ENCODE peak calls at places on chromosomes 2 and 18, in nine cellular contexts. H is BE2C, J is uterus, S is fibroblast of lung, Y is AG10803, W is mesothelial cell of epicardium, O is heart right ventricle, V is AG04450, T is body of pancreas. A is an unnamed sample.
A peak's percentile ranks its signal among the peaks of the same experiment; 100 is the strongest.

GRCh38 chr2:120109186-120110061 is 96.5 kb downstream of the EPB41L5 start:
- DNase-seq in W (no peak), J (no peak), T (no peak), V (no peak), Y (peak; percentile 29), S (peak; percentile 65), O (peak; percentile 6), H (no peak), A (no peak)

GRCh38 chr18:78751664-78752063 is 228.0 kb upstream of the SALL3 start:
- DNase-seq in V (no peak), H (no peak), T (no peak), Y (no peak), W (no peak), O (no peak), S (no peak), J (no peak), A (peak; percentile 51)

GRCh38 chr2:62412347-62412742 is 93.7 kb downstream of the TMEM17 start:
- DNase-seq in Y (no peak), W (no peak), V (no peak), H (no peak), S (peak; percentile 4), J (no peak), O (no peak), T (no peak), A (no peak)

GRCh38 chr2:189548686-189549439 is 31.7 kb downstream of the SLC40A1 start:
- DNase-seq in T (no peak), J (no peak), O (no peak), S (peak; percentile 30), H (no peak), V (no peak), W (no peak), Y (peak; percentile 41), A (no peak)

GRCh38 chr2:234451852-234452625 is 44.8 kb downstream of the ARL4C start:
- DNase-seq in J (no peak), S (peak; percentile 93), V (peak; percentile 87), T (no peak), H (no peak), O (no peak), Y (peak; percentile 92), W (no peak), A (no peak)

GRCh38 chr2:20016346-20016745 is 3.9 kb upstream of the MATN3 start:
- DNase-seq in O (no peak), Y (no peak), J (no peak), H (no peak), S (no peak), W (no peak), V (no peak), T (no peak), A (no peak)

GRCh38 chr2:54161660-54162059 is 46.2 kb downstream of the ACYP2 start:
- DNase-seq in V (no peak), W (no peak), Y (no peak), J (no peak), H (no peak), S (peak; percentile 36), T (no peak), O (no peak), A (no peak)

GRCh38 chr2:235518317-235519090 is 24.7 kb downstream of the AGAP1 start:
- DNase-seq in W (no peak), S (peak; percentile 21), V (no peak), T (no peak), O (no peak), H (no peak), Y (no peak), J (peak; percentile 22), A (no peak)

GRCh38 chr2:69755862-69756467 is 14.0 kb downstream of the ANXA4 start:
- DNase-seq in J (no peak), Y (peak; percentile 69), S (peak; percentile 75), W (no peak), V (no peak), T (no peak), O (no peak), H (no peak), A (peak; percentile 85)

GRCh38 chr2:61670591-61671503 is 132.7 kb upstream of the XPO1 start:
- DNase-seq in W (no peak), T (peak; percentile 71), V (no peak), Y (peak; percentile 40), J (peak; percentile 31), H (no peak), S (peak; percentile 51), O (peak; percentile 36), A (no peak)

GRCh38 chr2:47189635-47190034 is 34.5 kb upstream of the STPG4 start:
- DNase-seq in O (no peak), T (no peak), W (no peak), V (peak; percentile 67), Y (peak; percentile 92), H (no peak), S (peak; percentile 87), J (no peak), A (no peak)

GRCh38 chr2:136310797-136311558 is 193.0 kb upstream of the CXCR4 start:
- DNase-seq in S (no peak), J (no peak), V (no peak), H (no peak), O (no peak), T (no peak), Y (no peak), W (no peak), A (no peak)

GRCh38 chr2:172900871-172901270 is 165.2 kb downstream of the RAPGEF4 start:
- DNase-seq in T (no peak), J (no peak), O (no peak), Y (no peak), H (no peak), W (no peak), V (no peak), S (no peak), A (no peak)

GRCh38 chr18:13264986-13265900 is 46.7 kb downstream of the LDLRAD4 start:
- DNase-seq in S (no peak), Y (no peak), H (no peak), O (no peak), W (no peak), J (no peak), T (no peak), V (no peak), A (peak; percentile 72)

GRCh38 chr2:185338104-185338503 is 400.5 kb upstream of the FSIP2 start:
- DNase-seq in W (no peak), V (no peak), S (no peak), Y (no peak), H (no peak), T (no peak), O (no peak), J (no peak), A (no peak)

GRCh38 chr2:529425-529824 is 147.8 kb downstream of the TMEM18 start:
- DNase-seq in J (no peak), W (no peak), H (peak; percentile 31), O (no peak), T (no peak), V (no peak), Y (no peak), S (peak; percentile 36), A (no peak)

GRCh38 chr2:206084870-206085741 is 868 bp downstream of the INO80D start:
- DNase-seq in J (peak; percentile 31), V (no peak), W (peak; percentile 67), O (peak; percentile 43), Y (peak; percentile 28), S (peak; percentile 21), H (peak; percentile 45), T (peak; percentile 48), A (peak; percentile 86)

GRCh38 chr2:66897181-66897580 is 462.3 kb downstream of the MEIS1 start:
- DNase-seq in H (no peak), J (peak; percentile 79), Y (peak; percentile 81), T (peak; percentile 42), W (no peak), S (peak; percentile 42), V (no peak), O (no peak), A (no peak)

GRCh38 chr2:201471732-201472395 is 20.3 kb downstream of the STRADB start:
- DNase-seq in V (no peak), W (no peak), H (no peak), Y (peak; percentile 83), J (no peak), O (no peak), S (peak; percentile 81), T (no peak), A (no peak)

GRCh38 chr2:60091884-60092283 is 461.6 kb downstream of the BCL11A start:
- DNase-seq in V (no peak), J (no peak), S (no peak), Y (no peak), W (no peak), O (no peak), H (no peak), T (peak; percentile 76), A (no peak)

GRCh38 chr2:120958623-120959366 is 223.1 kb downstream of the GLI2 start:
- DNase-seq in H (peak; percentile 41), W (no peak), V (no peak), S (no peak), Y (no peak), T (no peak), O (no peak), J (no peak), A (no peak)

GRCh38 chr18:48138660-48139426 is 208.4 kb upstream of the SMAD2 start:
- DNase-seq in H (no peak), O (no peak), W (no peak), S (no peak), V (no peak), J (no peak), Y (no peak), T (peak; percentile 10), A (no peak)

DNA sequence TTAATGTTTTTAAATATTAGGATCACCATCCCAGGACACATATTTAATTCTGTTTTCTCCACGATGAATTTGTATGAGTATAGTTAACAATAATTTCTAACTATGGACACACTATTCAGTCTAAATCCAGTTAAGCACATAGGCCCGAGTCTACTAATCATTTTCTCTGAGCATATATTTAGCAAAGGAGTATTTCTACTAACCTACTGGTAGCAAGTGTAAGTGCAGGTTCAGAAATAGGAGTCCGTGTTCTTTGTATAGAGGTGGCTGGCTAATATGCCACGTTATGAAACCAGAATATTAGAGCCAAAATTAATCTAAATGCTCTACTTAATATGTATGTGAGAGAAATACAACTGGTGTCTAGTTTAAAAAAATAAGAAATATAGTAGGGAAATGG is 416.6 kb upstream of the NXPH2 start:
- DNase-seq in V (no peak), O (no peak), H (no peak), T (no peak), W (no peak), Y (no peak), S (no peak), J (no peak), A (no peak)
- TF ChIP-seq CTCF in V (no peak), O (no peak), H (no peak), T (no peak), W (no peak), Y (no peak), S (no peak), J (no peak), A (no peak)

GRCh38 chr2:71534786-71535185 is 81.4 kb downstream of the DYSF start:
- DNase-seq in O (no peak), T (no peak), V (no peak), J (no peak), W (no peak), Y (no peak), H (no peak), S (no peak), A (no peak)
- TF ChIP-seq CTCF in O (no peak), T (no peak), V (no peak), J (no peak), W (no peak), Y (no peak), H (no peak), S (no peak), A (no peak)

GRCh38 chr18:36212301-36212977 is 25.1 kb downstream of the MOCOS start:
- DNase-seq in Y (peak; percentile 3), H (no peak), W (no peak), V (no peak), T (no peak), O (no peak), J (no peak), S (peak; percentile 30), A (peak; percentile 59)
- TF ChIP-seq CTCF in Y (no peak), H (no peak), W (no peak), V (peak; percentile 32), T (no peak), O (peak; percentile 16), J (no peak), S (peak; percentile 39), A (peak; percentile 36)

GRCh38 chr2:142682528-142682927 is 194.9 kb upstream of the KYNU start:
- DNase-seq in T (no peak), J (no peak), O (no peak), Y (peak; percentile 1), H (no peak), S (peak; percentile 65), W (no peak), V (no peak), A (no peak)
- TF ChIP-seq CTCF in T (no peak), J (no peak), O (peak; percentile 18), Y (peak; percentile 33), H (no peak), S (no peak), W (no peak), V (peak; percentile 38), A (peak; percentile 69)

A was measured in osteocyte.